ENCODE peak calls at places on chromosomes 13 and 19, in five cellular contexts. X is left lung, R is PC-3, Y is A549, G is coronary artery. T is an unnamed sample.

GRCh38 chr13:32473650-32474049 is 45.7 kb upstream of the N4BP2L1 start:
- DNase-seq in G (no peak), X (no peak), Y (no peak), R (no peak), T (no peak)

GRCh38 chr13:110132178-110132975 is 174.6 kb downstream of the COL4A1 start:
- DNase-seq in R (no peak), X (no peak), G (no peak), Y (no peak), T (no peak)

GRCh38 chr19:18671303-18672043 is 12.0 kb upstream of the CRTC1 start:
- DNase-seq in R (no peak), G (no peak), X (no peak), Y (no peak), T (no peak)

GRCh38 chr13:44989941-44990340 is 603 bp downstream of the GPALPP1 start:
- DNase-seq in Y (peak), R (no peak), G (no peak), X (no peak), T (no peak)

GRCh38 chr19:4969772-4970531 is 1.0 kb downstream of the KDM4B start:
- DNase-seq in X (no peak), G (peak), Y (no peak), R (peak), T (no peak)

GRCh38 chr13:72151241-72151640 is 284.2 kb upstream of the DACH1 start:
- DNase-seq in R (peak), Y (no peak), X (no peak), G (no peak), T (no peak)

GRCh38 chr13:111938743-111939142 is 128.2 kb upstream of the SOX1 start:
- DNase-seq in R (no peak), X (no peak), G (no peak), Y (no peak), T (no peak)

GRCh38 chr13:26929971-26930730 is 169.6 kb upstream of the GPR12 start:
- DNase-seq in R (peak), Y (peak), X (peak), G (no peak), T (peak)

GRCh38 chr13:110116072-110116487 is 190.9 kb downstream of the COL4A1 start:
- DNase-seq in Y (peak), R (peak), G (peak), X (peak), T (no peak)

GRCh38 chr13:111175948-111176347 is 60.8 kb downstream of the ARHGEF7 start:
- DNase-seq in R (no peak), G (no peak), Y (no peak), X (no peak), T (no peak)

GRCh38 chr13:20441879-20442278 is 83.8 kb downstream of the CRYL1 start:
- DNase-seq in G (no peak), X (no peak), R (peak), Y (no peak), T (no peak)

GRCh38 chr13:22569830-22570229 is 610.9 kb upstream of the SGCG start:
- DNase-seq in G (no peak), Y (no peak), X (no peak), R (no peak), T (no peak)

GRCh38 chr13:95355491-95355890 is 54.2 kb upstream of the ABCC4 start:
- DNase-seq in R (peak), G (no peak), X (no peak), Y (no peak), T (no peak)

GRCh38 chr13:102028198-102028597 is 373.6 kb downstream of the FGF14 start:
- DNase-seq in R (no peak), G (no peak), X (no peak), Y (no peak), T (no peak)

GRCh38 chr13:85091835-85092234 is 707.4 kb downstream of the SLITRK6 start:
- DNase-seq in G (no peak), X (no peak), Y (no peak), R (no peak), T (no peak)

GRCh38 chr19:383922-384800 is 24.8 kb downstream of the C2CD4C start:
- DNase-seq in R (no peak), X (no peak), G (no peak), Y (no peak), T (peak)

GRCh38 chr13:98411617-98412310 is 165.1 kb downstream of the STK24 start:
- DNase-seq in G (peak), R (no peak), Y (no peak), X (peak), T (no peak)

GRCh38 chr19:55253842-55254624 is 4.8 kb downstream of the PPP6R1 start:
- DNase-seq in Y (no peak), R (no peak), X (no peak), G (no peak), T (peak)

GRCh38 chr13:50290186-50290585 is 274.9 kb downstream of the KCNRG start:
- DNase-seq in R (no peak), G (no peak), X (no peak), Y (no peak), T (no peak)

GRCh38 chr19:29752450-29753025 is 37.5 kb upstream of the C19orf12 start:
- DNase-seq in Y (no peak), R (no peak), G (no peak), X (no peak), T (no peak)

GRCh38 chr19:38618590-38619360 is at the start of gene EIF3K:
- DNase-seq in X (peak), R (peak), G (peak), Y (peak), T (peak)

GRCh38 chr19:38617764-38618589 is at the start of gene MAP4K1:
- DNase-seq in X (peak), R (no peak), Y (no peak), G (no peak), T (no peak)

GRCh38 chr19:38616265-38616664 is 1.5 kb downstream of the MAP4K1 start:
- DNase-seq in G (no peak), Y (no peak), X (no peak), R (no peak), T (no peak)

GRCh38 chr19:38615007-38615581 is 2.7 kb downstream of the MAP4K1 start:
- DNase-seq in Y (no peak), X (no peak), R (no peak), G (no peak), T (no peak)

DNA sequence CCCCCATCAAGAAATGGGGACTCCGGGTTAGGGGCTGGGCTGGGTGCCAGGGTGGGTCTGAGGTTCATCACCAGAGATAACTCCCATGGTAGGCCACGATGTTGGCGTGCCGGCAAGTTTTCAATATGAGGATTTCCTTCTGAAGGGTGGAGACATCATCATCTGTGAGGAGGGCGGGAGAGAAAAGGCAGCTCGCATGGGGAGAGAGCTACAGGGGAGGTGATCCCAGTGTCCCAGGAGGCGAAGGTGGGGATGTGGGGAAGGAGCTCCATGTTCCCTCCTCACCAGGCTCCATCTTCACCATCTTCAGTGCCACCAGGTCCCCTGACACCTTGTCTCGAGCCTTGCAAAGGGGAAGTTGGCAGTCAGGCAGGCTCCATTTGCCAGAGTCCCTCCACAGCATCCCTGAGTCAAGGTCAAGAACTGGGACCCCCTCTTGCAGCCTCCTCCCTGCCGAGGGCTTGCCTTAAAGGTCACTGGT is 430 bp downstream of the MAP4K1 start:
- DNase-seq in G (no peak), R (no peak), Y (no peak), X (no peak), T (no peak)
- H3K4me3 ChIP-seq in G (peak), R (no peak), Y (no peak), X (peak), T (no peak)

DNA sequence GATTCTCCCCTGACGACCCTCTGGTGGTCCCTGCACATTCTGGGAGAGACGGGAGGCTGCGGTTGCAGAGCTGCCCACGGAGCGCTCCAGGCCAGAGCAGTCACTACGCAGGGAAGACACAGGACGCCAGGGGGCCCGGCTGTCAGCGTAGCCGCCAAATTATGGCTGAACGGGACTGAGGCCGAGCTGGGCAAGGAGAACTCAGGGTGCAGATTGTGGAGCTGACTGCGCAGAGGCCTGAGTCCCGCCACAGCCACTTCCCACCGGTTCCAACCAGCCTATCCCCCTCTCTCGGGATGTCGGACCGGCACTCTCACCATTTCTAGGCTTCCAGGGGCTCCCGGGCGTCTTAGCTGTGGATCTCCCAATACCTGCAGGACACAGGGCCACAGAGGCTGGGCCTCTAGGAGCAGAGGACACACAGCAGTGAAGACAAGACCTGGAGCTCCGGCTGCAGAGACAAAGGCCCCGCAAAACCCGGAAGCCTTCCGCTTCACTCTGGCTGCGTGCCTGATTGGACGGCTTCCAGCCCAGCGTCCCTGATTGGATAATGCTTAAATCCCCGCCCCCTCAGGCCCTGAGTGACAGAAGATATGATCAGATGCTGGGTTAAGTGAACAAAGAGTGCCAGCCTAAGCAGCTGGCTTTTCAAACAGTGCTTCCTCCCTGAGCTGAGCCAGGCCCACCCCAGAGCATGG is at the start of gene ZNF737:
- DNase-seq in Y (peak), R (peak), G (peak), X (peak), T (peak)
- TF ChIP-seq CTCF in Y (no peak), R (no peak), G (no peak), X (no peak), T (no peak)

DNA sequence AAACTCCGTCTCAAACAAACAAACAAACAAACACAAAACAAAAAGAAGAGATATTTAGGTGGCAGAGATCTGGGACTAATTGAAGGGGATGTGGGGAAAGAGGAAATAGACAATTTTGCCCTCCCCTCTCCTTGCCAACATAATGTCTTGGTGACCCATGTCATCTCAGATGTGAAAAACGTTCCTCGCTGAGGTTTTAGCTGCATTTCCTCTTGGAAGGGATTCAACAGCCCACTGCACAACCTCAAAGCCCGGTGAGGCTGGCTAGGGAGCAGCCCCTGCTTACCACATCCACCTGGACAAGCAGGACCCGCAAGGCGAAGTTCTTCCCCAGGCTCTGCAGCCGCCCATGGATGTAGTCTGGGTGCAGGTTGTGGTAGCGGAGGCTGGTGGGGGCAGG is 4.9 kb downstream of the ERCC1 start:
- DNase-seq in X (no peak), G (no peak), Y (no peak), R (no peak), T (no peak)
- H3K27ac ChIP-seq in X (peak), G (no peak), Y (no peak), R (no peak), T (peak)

GRCh38 chr19:33375156-33375744 is 1.7 kb downstream of the CEBPG start:
- DNase-seq in X (no peak), R (no peak), Y (no peak), G (no peak), T (no peak)

GRCh38 chr19:33376423-33376822 is 2.9 kb downstream of the CEBPG start:
- DNase-seq in G (no peak), X (no peak), Y (peak), R (peak), T (no peak)

GRCh38 chr19:33375760-33376159 is 2.3 kb downstream of the CEBPG start:
- DNase-seq in X (no peak), R (peak), Y (no peak), G (no peak), T (no peak)

GRCh38 chr19:33377586-33378475 is 4.3 kb downstream of the CEBPG start:
- DNase-seq in R (no peak), Y (no peak), G (no peak), X (no peak), T (no peak)

GRCh38 chr19:33376931-33377557 is 3.5 kb downstream of the CEBPG start:
- DNase-seq in G (no peak), Y (no peak), R (peak), X (no peak), T (no peak)
- H3K4me3 ChIP-seq in G (no peak), Y (peak), R (peak), X (no peak), T (no peak)

GRCh38 chr19:8017808-8018207 is 12.4 kb upstream of the ELAVL1 start:
- DNase-seq in Y (no peak), R (no peak), X (no peak), G (no peak), T (no peak)
- TF ChIP-seq CTCF in Y (no peak), R (no peak), X (no peak), G (no peak), T (no peak)

T was measured in dorsolateral prefrontal cortex.